ENCODE peak calls at places on chromosomes 3 and 15, in four cellular contexts. One of them, this sample, is unnamed.

GRCh38 chr3:106206165-106206564 is 337.4 kb upstream of the CBLB start:
- DNase-seq in pancreas: no peak
- DNase-seq in CD4-positive, alpha-beta T cell: no peak
- DNase-seq in fibroblast of lung: peak; percentile 29
- DNase-seq in this sample: peak; percentile 27

GRCh38 chr15:52808996-52809395 is 18.9 kb upstream of the ONECUT1 start:
- DNase-seq in pancreas: no peak
- DNase-seq in CD4-positive, alpha-beta T cell: no peak
- DNase-seq in fibroblast of lung: no peak
- DNase-seq in this sample: no peak

GRCh38 chr3:81406318-81406717 is 355.1 kb downstream of the GBE1 start:
- DNase-seq in pancreas: no peak
- DNase-seq in CD4-positive, alpha-beta T cell: no peak
- DNase-seq in fibroblast of lung: no peak
- DNase-seq in this sample: no peak

GRCh38 chr15:40192942-40193341 is 32.1 kb downstream of the BUB1B start:
- DNase-seq in pancreas: no peak
- DNase-seq in CD4-positive, alpha-beta T cell: no peak
- DNase-seq in fibroblast of lung: peak; percentile 76
- DNase-seq in this sample: peak; percentile 11

GRCh38 chr15:45442497-45443135 is 64.3 kb upstream of the GATM start:
- DNase-seq in pancreas: no peak
- DNase-seq in CD4-positive, alpha-beta T cell: no peak
- DNase-seq in fibroblast of lung: peak; percentile 83
- DNase-seq in this sample: peak; percentile 47

GRCh38 chr3:158830391-158830790 is 28.5 kb downstream of the MFSD1 start:
- DNase-seq in pancreas: no peak
- DNase-seq in CD4-positive, alpha-beta T cell: no peak
- DNase-seq in fibroblast of lung: peak; percentile 52
- DNase-seq in this sample: no peak

GRCh38 chr3:71849674-71850073 is 64.7 kb upstream of the PROK2 start:
- DNase-seq in pancreas: no peak
- DNase-seq in CD4-positive, alpha-beta T cell: no peak
- DNase-seq in fibroblast of lung: no peak
- DNase-seq in this sample: no peak

GRCh38 chr15:90877996-90878395 is 6.3 kb upstream of the FES start:
- DNase-seq in pancreas: no peak
- DNase-seq in CD4-positive, alpha-beta T cell: no peak
- DNase-seq in fibroblast of lung: no peak
- DNase-seq in this sample: no peak

GRCh38 chr3:187021748-187022402 is 91.5 kb downstream of the ST6GAL1 start:
- DNase-seq in pancreas: no peak
- DNase-seq in CD4-positive, alpha-beta T cell: no peak
- DNase-seq in fibroblast of lung: no peak
- DNase-seq in this sample: no peak

GRCh38 chr15:33132722-33133345 is 61.7 kb downstream of the FMN1 start:
- DNase-seq in pancreas: peak; percentile 20
- DNase-seq in CD4-positive, alpha-beta T cell: no peak
- DNase-seq in fibroblast of lung: peak; percentile 61
- DNase-seq in this sample: peak; percentile 70

GRCh38 chr15:28969511-28970085 is 83.8 kb downstream of the APBA2 start:
- DNase-seq in pancreas: no peak
- DNase-seq in CD4-positive, alpha-beta T cell: no peak
- DNase-seq in fibroblast of lung: peak; percentile 41
- DNase-seq in this sample: no peak

GRCh38 chr3:118785415-118785814 is 249.2 kb downstream of the IGSF11 start:
- DNase-seq in pancreas: no peak
- DNase-seq in CD4-positive, alpha-beta T cell: no peak
- DNase-seq in fibroblast of lung: no peak
- DNase-seq in this sample: no peak

GRCh38 chr15:96585634-96586386 is 255.3 kb downstream of the NR2F2 start:
- DNase-seq in pancreas: no peak
- DNase-seq in CD4-positive, alpha-beta T cell: no peak
- DNase-seq in fibroblast of lung: peak; percentile 15
- DNase-seq in this sample: no peak

GRCh38 chr3:2921903-2922302 is 188.3 kb downstream of the IL5RA start:
- DNase-seq in pancreas: no peak
- DNase-seq in CD4-positive, alpha-beta T cell: no peak
- DNase-seq in fibroblast of lung: peak; percentile 1
- DNase-seq in this sample: no peak

DNA sequence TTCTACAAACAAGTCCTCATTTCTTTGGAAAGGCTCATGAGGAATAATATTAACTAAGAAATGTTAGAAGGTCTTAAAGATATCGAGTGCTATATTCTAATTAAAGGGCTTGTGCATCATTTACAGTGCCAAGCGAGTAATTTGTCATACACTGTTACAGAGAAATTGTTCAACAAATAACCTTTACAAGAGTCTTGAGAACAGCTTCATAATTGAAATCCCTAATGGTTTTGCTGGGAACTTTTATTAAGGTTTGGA is 209.5 kb downstream of the MECOM start:
- DNase-seq in pancreas: no peak
- DNase-seq in CD4-positive, alpha-beta T cell: no peak
- DNase-seq in fibroblast of lung: no peak
- DNase-seq in this sample: no peak
- H3K27ac ChIP-seq in pancreas: no peak overlapping the region
- H3K27ac ChIP-seq in CD4-positive, alpha-beta T cell: no peak overlapping the region
- H3K27ac ChIP-seq in fibroblast of lung: no peak overlapping the region
- H3K27ac ChIP-seq in this sample: no peak overlapping the region

GRCh38 chr3:49456417-49456816 is 13.7 kb upstream of the DAG1 start:
- DNase-seq in pancreas: no peak
- DNase-seq in CD4-positive, alpha-beta T cell: no peak
- DNase-seq in fibroblast of lung: peak; percentile 45
- DNase-seq in this sample: peak; percentile 18

GRCh38 chr3:49454898-49455681 is 15.0 kb upstream of the DAG1 start:
- DNase-seq in pancreas: no peak
- DNase-seq in CD4-positive, alpha-beta T cell: no peak
- DNase-seq in fibroblast of lung: no peak
- DNase-seq in this sample: no peak

GRCh38 chr3:49460188-49460885 is 9.7 kb upstream of the DAG1 start:
- DNase-seq in pancreas: no peak
- DNase-seq in CD4-positive, alpha-beta T cell: no peak
- DNase-seq in fibroblast of lung: no peak
- DNase-seq in this sample: no peak

GRCh38 chr3:49453621-49454315 is 16.3 kb upstream of the DAG1 start:
- DNase-seq in pancreas: no peak
- DNase-seq in CD4-positive, alpha-beta T cell: no peak
- DNase-seq in fibroblast of lung: no peak
- DNase-seq in this sample: no peak

DNA sequence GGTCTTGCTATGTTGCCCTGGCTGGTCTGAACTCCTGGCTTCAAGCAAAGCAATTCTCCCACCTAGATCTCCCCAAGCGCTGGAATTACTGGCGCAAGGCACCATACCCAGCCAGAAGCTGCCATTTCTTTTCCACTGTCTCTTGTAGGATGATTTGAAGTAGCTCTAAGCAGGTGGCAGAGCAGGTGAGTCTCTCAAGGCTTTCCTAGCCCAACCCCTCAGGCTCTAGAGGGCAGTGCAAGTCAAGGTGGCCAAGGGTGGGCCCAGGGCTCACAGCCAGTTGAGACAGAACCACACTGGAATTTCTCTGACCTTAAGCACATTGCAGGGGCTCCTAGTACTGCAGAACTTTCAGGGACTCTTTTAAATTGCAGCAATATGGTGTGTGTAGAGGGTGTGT is 15.6 kb upstream of the DAG1 start:
- DNase-seq in pancreas: peak; percentile 52
- DNase-seq in CD4-positive, alpha-beta T cell: no peak
- DNase-seq in fibroblast of lung: no peak
- DNase-seq in this sample: no peak
- TF ChIP-seq CTCF in pancreas: no peak
- TF ChIP-seq CTCF in CD4-positive, alpha-beta T cell: no peak
- TF ChIP-seq CTCF in fibroblast of lung: no peak
- TF ChIP-seq CTCF in this sample: peak; percentile 28

GRCh38 chr3:42682301-42683070 is 2.9 kb upstream of the KLHL40 start:
- DNase-seq in pancreas: no peak
- DNase-seq in CD4-positive, alpha-beta T cell: no peak
- DNase-seq in fibroblast of lung: no peak
- DNase-seq in this sample: no peak

GRCh38 chr3:42685891-42686820 is 819 bp downstream of the KLHL40 start:
- DNase-seq in pancreas: no peak
- DNase-seq in CD4-positive, alpha-beta T cell: no peak
- DNase-seq in fibroblast of lung: peak; percentile 17
- DNase-seq in this sample: no peak

GRCh38 chr3:42685363-42685881 is at the start of gene KLHL40:
- DNase-seq in pancreas: no peak
- DNase-seq in CD4-positive, alpha-beta T cell: no peak
- DNase-seq in fibroblast of lung: no peak
- DNase-seq in this sample: no peak

GRCh38 chr3:42684632-42685362 is 540 bp upstream of the KLHL40 start:
- DNase-seq in pancreas: no peak
- DNase-seq in CD4-positive, alpha-beta T cell: no peak
- DNase-seq in fibroblast of lung: no peak
- DNase-seq in this sample: no peak

GRCh38 chr3:42683875-42684593 is 1.3 kb upstream of the KLHL40 start:
- DNase-seq in pancreas: peak; percentile 20
- DNase-seq in CD4-positive, alpha-beta T cell: no peak
- DNase-seq in fibroblast of lung: peak; percentile 93
- DNase-seq in this sample: peak; percentile 96
- H3K27ac ChIP-seq in pancreas: no peak overlapping the region
- H3K27ac ChIP-seq in CD4-positive, alpha-beta T cell: no peak overlapping the region
- H3K27ac ChIP-seq in fibroblast of lung: no peak overlapping the region
- H3K27ac ChIP-seq in this sample: no peak overlapping the region

DNA sequence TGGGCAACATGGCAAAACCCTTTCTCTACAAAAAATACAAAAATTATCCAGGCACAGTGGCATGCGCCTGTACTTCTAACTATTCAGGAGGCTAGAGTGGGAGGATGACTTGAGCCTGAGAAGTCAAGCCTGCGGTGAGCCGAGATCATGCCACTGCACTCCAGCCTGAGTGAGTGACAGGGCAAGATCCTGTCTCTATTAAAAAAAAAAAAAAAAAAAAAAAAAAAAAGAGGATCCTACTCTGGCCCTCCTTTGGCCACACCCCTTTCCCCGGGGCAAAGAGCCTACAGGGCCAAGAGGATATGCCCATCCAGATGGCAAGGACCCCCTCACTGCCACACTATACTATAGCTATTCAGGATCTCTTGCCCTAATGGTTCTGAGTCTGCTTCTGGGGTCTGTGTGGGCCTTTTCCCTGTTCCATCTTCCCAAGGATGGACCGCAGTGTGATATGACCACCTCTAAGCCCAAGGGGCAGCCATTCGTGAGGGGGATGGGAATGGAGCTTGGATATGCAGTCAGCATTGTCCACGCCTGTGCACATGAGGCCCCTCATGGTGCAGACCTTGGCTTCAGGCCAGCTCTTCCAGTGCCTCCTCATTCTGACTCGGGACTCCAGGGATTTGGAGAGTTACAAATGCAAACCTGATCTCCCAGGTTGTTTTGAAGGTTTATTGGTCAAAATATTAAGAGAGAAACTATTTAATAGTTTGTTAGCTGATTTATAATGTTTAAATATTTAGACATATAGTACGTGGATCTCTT is 7.3 kb downstream of the TYRO3 start:
- DNase-seq in pancreas: no peak
- DNase-seq in CD4-positive, alpha-beta T cell: no peak
- DNase-seq in fibroblast of lung: no peak
- DNase-seq in this sample: no peak
- TF ChIP-seq CTCF in pancreas: no peak
- TF ChIP-seq CTCF in CD4-positive, alpha-beta T cell: no peak
- TF ChIP-seq CTCF in fibroblast of lung: no peak
- TF ChIP-seq CTCF in this sample: no peak

GRCh38 chr15:71729319-71729718 is 81.0 kb upstream of the NR2E3 start:
- DNase-seq in pancreas: no peak
- DNase-seq in CD4-positive, alpha-beta T cell: no peak
- DNase-seq in fibroblast of lung: no peak
- DNase-seq in this sample: no peak

GRCh38 chr15:71730277-71731144 is 79.8 kb upstream of the NR2E3 start:
- DNase-seq in pancreas: peak; percentile 47
- DNase-seq in CD4-positive, alpha-beta T cell: no peak
- DNase-seq in fibroblast of lung: peak; percentile 60
- DNase-seq in this sample: peak; percentile 71

GRCh38 chr15:71733122-71733521 is 77.2 kb upstream of the NR2E3 start:
- DNase-seq in pancreas: no peak
- DNase-seq in CD4-positive, alpha-beta T cell: no peak
- DNase-seq in fibroblast of lung: no peak
- DNase-seq in this sample: no peak

GRCh38 chr15:71735013-71735757 is 75.2 kb upstream of the NR2E3 start:
- DNase-seq in pancreas: no peak
- DNase-seq in CD4-positive, alpha-beta T cell: no peak
- DNase-seq in fibroblast of lung: no peak
- DNase-seq in this sample: no peak

DNA sequence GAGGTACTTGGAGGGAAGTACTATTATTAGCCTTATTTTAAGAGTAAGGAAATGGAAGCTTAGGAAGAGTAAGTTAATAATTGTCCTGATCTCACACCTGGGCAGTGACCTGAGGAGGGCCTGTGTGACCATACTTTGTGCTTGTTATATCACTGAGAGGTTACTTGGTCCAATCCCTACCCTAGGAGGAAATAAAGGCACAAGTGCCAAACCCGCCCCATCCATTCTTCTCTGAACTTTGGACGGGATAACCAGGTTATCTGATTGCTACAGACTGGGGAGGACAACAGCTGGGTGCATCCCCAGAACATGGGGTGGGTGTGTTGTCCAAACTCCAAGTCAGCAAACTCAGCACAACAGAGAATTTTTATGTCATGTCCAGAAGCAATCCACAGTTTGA is 77.7 kb upstream of the NR2E3 start:
- DNase-seq in pancreas: no peak
- DNase-seq in CD4-positive, alpha-beta T cell: no peak
- DNase-seq in fibroblast of lung: no peak
- DNase-seq in this sample: no peak
- H3K27ac ChIP-seq in pancreas: no peak overlapping the region
- H3K27ac ChIP-seq in CD4-positive, alpha-beta T cell: no peak overlapping the region
- H3K27ac ChIP-seq in fibroblast of lung: no peak overlapping the region
- H3K27ac ChIP-seq in this sample: no peak overlapping the region

GRCh38 chr3:61173685-61174084 is 77.6 kb downstream of the FHIT start:
- DNase-seq in pancreas: no peak
- DNase-seq in CD4-positive, alpha-beta T cell: no peak
- DNase-seq in fibroblast of lung: no peak
- DNase-seq in this sample: peak; percentile 14

GRCh38 chr3:61168286-61168685 is 83.0 kb downstream of the FHIT start:
- DNase-seq in pancreas: no peak
- DNase-seq in CD4-positive, alpha-beta T cell: no peak
- DNase-seq in fibroblast of lung: no peak
- DNase-seq in this sample: no peak

GRCh38 chr3:61177450-61177849 is 73.8 kb downstream of the FHIT start:
- DNase-seq in pancreas: no peak
- DNase-seq in CD4-positive, alpha-beta T cell: no peak
- DNase-seq in fibroblast of lung: no peak
- DNase-seq in this sample: no peak

GRCh38 chr3:61169621-61170251 is 81.5 kb downstream of the FHIT start:
- DNase-seq in pancreas: no peak
- DNase-seq in CD4-positive, alpha-beta T cell: no peak
- DNase-seq in fibroblast of lung: no peak
- DNase-seq in this sample: no peak

GRCh38 chr3:61172684-61173083 is 78.6 kb downstream of the FHIT start:
- DNase-seq in pancreas: no peak
- DNase-seq in CD4-positive, alpha-beta T cell: no peak
- DNase-seq in fibroblast of lung: no peak
- DNase-seq in this sample: no peak
- TF ChIP-seq CTCF in pancreas: no peak
- TF ChIP-seq CTCF in CD4-positive, alpha-beta T cell: no peak
- TF ChIP-seq CTCF in fibroblast of lung: no peak
- TF ChIP-seq CTCF in this sample: peak; percentile 13